ENCODE peak calls at places on chromosomes 13 and 19, in seven cellular contexts. Y is K562, N is HCT116, O is H1, S is SK-N-SH, P is HepG2, I is GM12878. A is an unnamed sample.

GRCh38 chr19:29539131-29539530 is 13.3 kb downstream of the VSTM2B start:
- DNase-seq in Y (no peak), N (no peak), O (peak; percentile 26), S (no peak), P (no peak), I (no peak), A (no peak)

GRCh38 chr19:16702123-16702522 is 17.5 kb upstream of the NWD1 start:
- DNase-seq in Y (no peak), N (no peak), O (no peak), S (peak; percentile 48), P (peak; percentile 10), I (no peak), A (no peak)

GRCh38 chr19:11347546-11347945 is 1.2 kb downstream of the CCDC159 start:
- DNase-seq in Y (no peak), N (no peak), O (no peak), S (no peak), P (no peak), I (no peak), A (no peak)

GRCh38 chr13:71852082-71852481 is 14.9 kb downstream of the DACH1 start:
- DNase-seq in Y (no peak), N (no peak), O (no peak), S (no peak), P (no peak), I (no peak), A (no peak)

GRCh38 chr19:38917921-38918491 is 6.0 kb upstream of the CCER2 start:
- DNase-seq in Y (peak; percentile 25), N (no peak), O (no peak), S (peak; percentile 65), P (peak; percentile 62), I (no peak), A (no peak)

GRCh38 chr13:50127017-50127725 is 111.9 kb downstream of the KCNRG start:
- DNase-seq in Y (no peak), N (no peak), O (peak; percentile 71), S (no peak), P (no peak), I (no peak), A (no peak)

GRCh38 chr19:1223018-1223855 is 14.6 kb downstream of the CBARP start:
- DNase-seq in Y (peak; percentile 55), N (no peak), O (peak; percentile 80), S (peak; percentile 76), P (no peak), I (no peak), A (no peak)

GRCh38 chr13:62910541-62910940 is 1494.9 kb upstream of the PCDH20 start:
- DNase-seq in Y (no peak), N (no peak), O (no peak), S (no peak), P (no peak), I (no peak), A (no peak)

GRCh38 chr13:59483441-59484116 is 680.1 kb downstream of the DIAPH3 start:
- DNase-seq in Y (no peak), N (no peak), O (no peak), S (peak; percentile 48), P (no peak), I (no peak), A (no peak)

GRCh38 chr13:110397445-110397844 is 90.4 kb downstream of the COL4A2 start:
- DNase-seq in Y (no peak), N (no peak), O (no peak), S (no peak), P (no peak), I (no peak), A (no peak)

GRCh38 chr19:55605637-55606470 is at the start of gene ZNF865:
- DNase-seq in Y (peak; percentile 75), N (peak; percentile 69), O (peak; percentile 72), S (peak; percentile 82), P (peak; percentile 72), I (peak; percentile 57), A (peak; percentile 84)

GRCh38 chr19:57010541-57010940 is 109.2 kb upstream of the USP29 start:
- DNase-seq in Y (no peak), N (no peak), O (no peak), S (no peak), P (no peak), I (no peak), A (no peak)

GRCh38 chr19:57016491-57016890 is 103.3 kb upstream of the USP29 start:
- DNase-seq in Y (no peak), N (no peak), O (no peak), S (no peak), P (no peak), I (no peak), A (no peak)

DNA sequence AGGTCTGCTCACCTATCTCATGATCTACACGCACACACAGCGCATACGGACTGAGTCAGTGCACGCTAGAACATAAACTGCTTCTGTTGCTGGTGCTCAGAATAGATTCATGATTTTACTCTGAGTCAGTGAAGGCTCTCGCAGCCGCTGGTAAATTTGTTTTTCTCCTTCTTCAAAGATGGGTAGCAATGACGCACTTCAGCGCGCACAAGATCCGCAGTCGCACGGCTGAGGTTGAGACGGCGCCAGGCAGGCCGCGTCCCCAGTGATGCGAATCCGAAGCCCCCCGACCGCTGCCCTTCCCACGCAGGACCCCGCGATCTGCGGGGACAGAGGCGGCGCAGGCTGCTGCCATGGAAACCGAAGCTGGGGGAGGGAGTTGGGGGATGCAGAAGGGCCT is 103.7 kb upstream of the USP29 start:
- DNase-seq in Y (no peak), N (no peak), O (no peak), S (no peak), P (no peak), I (no peak), A (no peak)
- TF ChIP-seq JUND in Y (no peak), N (no peak), O (no peak), S (no peak), P (no peak), I (no peak), A (no peak)

GRCh38 chr19:14022469-14022868 is 5.5 kb upstream of the RLN3 start:
- DNase-seq in Y (no peak), N (no peak), O (no peak), S (no peak), P (no peak), I (no peak), A (peak; percentile 69)

GRCh38 chr19:14021474-14021873 is 6.5 kb upstream of the RLN3 start:
- DNase-seq in Y (peak; percentile 37), N (no peak), O (peak; percentile 58), S (no peak), P (no peak), I (no peak), A (peak; percentile 13)

GRCh38 chr19:14019100-14019499 is 8.8 kb upstream of the RLN3 start:
- DNase-seq in Y (no peak), N (no peak), O (no peak), S (no peak), P (no peak), I (no peak), A (no peak)

GRCh38 chr19:14027856-14028450 is at the start of gene RLN3:
- DNase-seq in Y (peak; percentile 53), N (no peak), O (no peak), S (no peak), P (no peak), I (no peak), A (no peak)

GRCh38 chr19:14023404-14024235 is 4.3 kb upstream of the RLN3 start:
- DNase-seq in Y (peak; percentile 71), N (no peak), O (peak; percentile 78), S (peak; percentile 81), P (peak; percentile 85), I (no peak), A (peak; percentile 74)
- TF ChIP-seq JUND in Y (peak; percentile 22), N (no peak), O (no peak), S (no peak), P (no peak), I (no peak), A (no peak)

GRCh38 chr19:43152217-43152616 is 34.1 kb downstream of the PSG5 start:
- DNase-seq in Y (no peak), N (no peak), O (no peak), S (no peak), P (no peak), I (no peak), A (no peak)
- TF ChIP-seq JUND in Y (no peak), N (no peak), O (no peak), S (no peak), P (no peak), I (no peak), A (no peak)

GRCh38 chr19:54369082-54369691 is 4.5 kb upstream of the LAIR1 start:
- DNase-seq in Y (no peak), N (no peak), O (no peak), S (no peak), P (no peak), I (no peak), A (no peak)

GRCh38 chr19:54366811-54367210 is 2.1 kb upstream of the LAIR1 start:
- DNase-seq in Y (no peak), N (no peak), O (no peak), S (no peak), P (no peak), I (no peak), A (no peak)

DNA sequence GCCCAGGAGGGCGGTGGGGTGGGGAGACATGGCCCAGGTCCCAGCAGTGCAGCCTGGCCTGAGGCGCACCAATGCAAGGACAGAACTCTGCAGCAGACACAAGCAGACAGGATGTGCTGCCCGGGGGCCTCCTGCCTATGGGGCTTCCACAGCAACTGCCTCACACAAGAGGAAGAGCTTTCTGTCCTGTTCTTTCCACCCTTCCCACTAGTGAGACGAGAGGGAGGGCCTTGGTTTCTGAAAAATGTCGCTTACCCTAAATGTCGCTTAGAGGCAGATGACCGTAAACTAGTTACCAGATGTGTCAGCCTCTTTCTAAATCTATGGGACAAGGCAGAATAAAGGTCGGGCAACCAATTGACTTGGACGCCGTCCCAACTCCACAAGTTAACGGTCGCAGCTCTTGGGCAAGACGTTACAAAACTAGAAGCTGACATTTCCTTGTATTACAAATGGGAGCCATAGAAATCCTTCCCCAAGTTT is at the start of gene LAIR1:
- DNase-seq in Y (no peak), N (no peak), O (no peak), S (no peak), P (no peak), I (no peak), A (no peak)
- TF ChIP-seq JUND in Y (no peak), N (no peak), O (no peak), S (no peak), P (no peak), I (no peak), A (no peak)

GRCh38 chr19:20078696-20079095 is 896 bp downstream of the ZNF90 start:
- DNase-seq in Y (no peak), N (no peak), O (no peak), S (peak; percentile 36), P (no peak), I (no peak), A (peak; percentile 26)
- TF ChIP-seq JUND in Y (no peak), N (no peak), O (no peak), S (no peak), P (no peak), I (no peak), A (no peak)

DNA sequence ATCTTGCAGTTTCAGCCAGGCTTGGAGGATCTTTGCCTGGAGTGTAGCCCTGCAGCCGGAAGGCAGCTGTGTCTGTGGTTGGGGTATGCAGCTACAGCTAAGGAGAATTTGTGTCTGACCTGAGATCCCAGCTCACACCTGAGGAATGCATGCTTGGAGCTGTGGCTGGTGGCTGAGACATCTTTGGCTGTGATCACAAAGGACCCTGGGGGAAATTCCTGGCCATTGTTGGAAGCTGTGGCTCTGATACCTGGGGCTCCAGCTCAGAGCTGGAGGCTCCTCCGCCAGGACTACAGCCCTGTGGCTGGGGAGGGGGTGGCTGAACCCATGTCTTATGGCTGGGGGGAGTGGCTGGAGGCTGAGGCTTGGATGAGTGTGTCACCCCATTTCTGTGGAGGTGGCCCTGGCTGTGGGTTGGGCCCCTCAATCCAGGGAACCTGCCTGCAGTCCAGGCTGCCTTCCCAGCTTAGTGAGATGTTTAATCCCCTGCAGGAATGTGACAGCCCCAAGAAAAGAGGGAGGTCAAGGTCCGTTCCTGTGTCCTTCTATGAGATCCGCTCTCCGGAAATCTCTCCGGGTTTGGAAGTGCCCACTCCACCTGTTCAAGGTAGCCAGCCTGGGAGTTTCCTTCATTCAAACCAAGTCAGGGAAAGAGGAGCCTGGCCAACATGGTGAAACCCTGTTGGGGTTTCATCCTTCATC is 27.6 kb downstream of the ARHGEF18 start:
- DNase-seq in Y (no peak), N (no peak), O (no peak), S (no peak), P (no peak), I (no peak), A (no peak)
- TF ChIP-seq JUND in Y (no peak), N (no peak), O (no peak), S (no peak), P (no peak), I (no peak), A (no peak)

A was measured in T47D.